ENCODE peak calls at places on chromosomes 12 and 14, in four cellular contexts. Q, A, X and D are unnamed samples.

GRCh38 chr12:118922405-118922804 is 58.9 kb upstream of the SRRM4 start:
- DNase-seq in Q (peak), A (no peak), X (no peak), D (no peak)

GRCh38 chr14:75222208-75222701 is 45.8 kb upstream of the TMED10 start:
- DNase-seq in Q (no peak), A (peak), X (no peak), D (peak)

GRCh38 chr12:109239691-109240090 is 69.4 kb downstream of the FOXN4 start:
- DNase-seq in Q (no peak), A (no peak), X (peak), D (no peak)

GRCh38 chr12:107360472-107360871 is 267.1 kb upstream of the CRY1 start:
- DNase-seq in Q (no peak), A (no peak), X (no peak), D (no peak)

GRCh38 chr14:71988954-71989353 is 56.7 kb downstream of the RGS6 start:
- DNase-seq in Q (no peak), A (no peak), X (no peak), D (no peak)

GRCh38 chr14:50599700-50600444 is 39.9 kb downstream of the ATL1 start:
- DNase-seq in Q (no peak), A (peak), X (no peak), D (no peak)

GRCh38 chr12:7907009-7907408 is 29.0 kb downstream of the SLC2A3 start:
- DNase-seq in Q (peak), A (peak), X (no peak), D (no peak)

GRCh38 chr14:23182372-23183014 is 967 bp downstream of the SLC7A8 start:
- DNase-seq in Q (peak), A (no peak), X (peak), D (peak)

GRCh38 chr12:109946505-109946904 is 46.4 kb downstream of the TCHP start:
- DNase-seq in Q (peak), A (peak), X (peak), D (no peak)

GRCh38 chr12:42237052-42237852 is 796 bp downstream of the YAF2 start:
- DNase-seq in Q (peak), A (peak), X (peak), D (peak)

GRCh38 chr12:14244876-14245669 is 120.4 kb upstream of the ATF7IP start:
- DNase-seq in Q (no peak), A (no peak), X (no peak), D (no peak)

GRCh38 chr12:26845057-26845666 is 12.2 kb upstream of the ITPR2 start:
- DNase-seq in Q (peak), A (peak), X (peak), D (no peak)

GRCh38 chr12:28645436-28645835 is 455.2 kb downstream of the CCDC91 start:
- DNase-seq in Q (no peak), A (no peak), X (no peak), D (no peak)

GRCh38 chr12:110741371-110741770 is 1.3 kb downstream of the PPP1CC start:
- DNase-seq in Q (no peak), A (no peak), X (no peak), D (no peak)

GRCh38 chr14:63986789-63987533 is 134.2 kb downstream of the SYNE2 start:
- DNase-seq in Q (no peak), A (peak), X (no peak), D (no peak)

GRCh38 chr14:64410084-64410774 is 22.1 kb downstream of the MTHFD1 start:
- DNase-seq in Q (no peak), A (peak), X (no peak), D (no peak)

GRCh38 chr14:24597403-24597802 is 12.1 kb downstream of the GZMH start:
- DNase-seq in Q (no peak), A (no peak), X (no peak), D (no peak)

GRCh38 chr12:32477714-32478113 is 78.4 kb downstream of the FGD4 start:
- DNase-seq in Q (no peak), A (no peak), X (no peak), D (no peak)

GRCh38 chr14:56874375-56874774 is 64.1 kb upstream of the OTX2 start:
- DNase-seq in Q (peak), A (no peak), X (no peak), D (no peak)

GRCh38 chr12:124321556-124322270 is 26.8 kb downstream of the RFLNA start:
- DNase-seq in Q (no peak), A (peak), X (no peak), D (no peak)

GRCh38 chr14:28767851-28768548 is 1.4 kb downstream of the FOXG1 start:
- DNase-seq in Q (peak), A (no peak), X (peak), D (no peak)

GRCh38 chr12:12671850-12672660 is 23.9 kb downstream of the GPR19 start:
- DNase-seq in Q (no peak), A (peak), X (no peak), D (no peak)

GRCh38 chr12:67676624-67677023 is 28.1 kb downstream of the DYRK2 start:
- DNase-seq in Q (no peak), A (no peak), X (no peak), D (no peak)

GRCh38 chr14:50067723-50068495 is 48.5 kb downstream of the VCPKMT start:
- DNase-seq in Q (no peak), A (peak), X (no peak), D (no peak)

GRCh38 chr14:99055019-99055418 is 217.0 kb downstream of the BCL11B start:
- DNase-seq in Q (no peak), A (no peak), X (no peak), D (no peak)

GRCh38 chr12:16281157-16281556 is 3.7 kb upstream of the SLC15A5 start:
- DNase-seq in Q (no peak), A (no peak), X (no peak), D (no peak)

GRCh38 chr12:10030446-10030845 is at the start of gene CLEC9A:
- DNase-seq in Q (no peak), A (no peak), X (no peak), D (no peak)

GRCh38 chr12:115467531-115467930 is 783.6 kb upstream of the TBX3 start:
- DNase-seq in Q (no peak), A (no peak), X (no peak), D (no peak)

GRCh38 chr14:55274144-55274543 is 2.9 kb downstream of the FBXO34 start:
- DNase-seq in Q (no peak), A (no peak), X (no peak), D (no peak)

GRCh38 chr12:126337556-126337955 is 1272.3 kb downstream of the AACS start:
- DNase-seq in Q (no peak), A (no peak), X (no peak), D (no peak)

GRCh38 chr14:51304428-51304827 is 64.4 kb downstream of the TMX1 start:
- DNase-seq in Q (no peak), A (peak), X (no peak), D (no peak)

GRCh38 chr14:105774001-105774400 is 247.6 kb downstream of the TMEM121 start:
- DNase-seq in Q (no peak), A (no peak), X (no peak), D (no peak)

GRCh38 chr14:22598896-22599244 is 770 bp downstream of the ABHD4 start:
- DNase-seq in Q (no peak), A (peak), X (no peak), D (no peak)

GRCh38 chr14:71834308-71835204 is 97.7 kb upstream of the RGS6 start:
- DNase-seq in Q (no peak), A (no peak), X (no peak), D (no peak)

GRCh38 chr14:58540693-58541092 is 97.1 kb upstream of the DACT1 start:
- DNase-seq in Q (no peak), A (no peak), X (no peak), D (no peak)

GRCh38 chr14:88346048-88346639 is 23.1 kb upstream of the KCNK10 start:
- DNase-seq in Q (no peak), A (no peak), X (no peak), D (no peak)

GRCh38 chr12:76124456-76124855 is 40.0 kb upstream of the NAP1L1 start:
- DNase-seq in Q (no peak), A (peak), X (no peak), D (no peak)

GRCh38 chr14:94769413-94770250 is at the start of gene GSC:
- DNase-seq in Q (peak), A (no peak), X (peak), D (no peak)

GRCh38 chr14:48398675-48399282 is 723.4 kb upstream of the MDGA2 start:
- DNase-seq in Q (peak), A (peak), X (no peak), D (no peak)

GRCh38 chr12:129762436-129762835 is 141.4 kb downstream of the TMEM132D start:
- DNase-seq in Q (no peak), A (no peak), X (no peak), D (no peak)

DNA sequence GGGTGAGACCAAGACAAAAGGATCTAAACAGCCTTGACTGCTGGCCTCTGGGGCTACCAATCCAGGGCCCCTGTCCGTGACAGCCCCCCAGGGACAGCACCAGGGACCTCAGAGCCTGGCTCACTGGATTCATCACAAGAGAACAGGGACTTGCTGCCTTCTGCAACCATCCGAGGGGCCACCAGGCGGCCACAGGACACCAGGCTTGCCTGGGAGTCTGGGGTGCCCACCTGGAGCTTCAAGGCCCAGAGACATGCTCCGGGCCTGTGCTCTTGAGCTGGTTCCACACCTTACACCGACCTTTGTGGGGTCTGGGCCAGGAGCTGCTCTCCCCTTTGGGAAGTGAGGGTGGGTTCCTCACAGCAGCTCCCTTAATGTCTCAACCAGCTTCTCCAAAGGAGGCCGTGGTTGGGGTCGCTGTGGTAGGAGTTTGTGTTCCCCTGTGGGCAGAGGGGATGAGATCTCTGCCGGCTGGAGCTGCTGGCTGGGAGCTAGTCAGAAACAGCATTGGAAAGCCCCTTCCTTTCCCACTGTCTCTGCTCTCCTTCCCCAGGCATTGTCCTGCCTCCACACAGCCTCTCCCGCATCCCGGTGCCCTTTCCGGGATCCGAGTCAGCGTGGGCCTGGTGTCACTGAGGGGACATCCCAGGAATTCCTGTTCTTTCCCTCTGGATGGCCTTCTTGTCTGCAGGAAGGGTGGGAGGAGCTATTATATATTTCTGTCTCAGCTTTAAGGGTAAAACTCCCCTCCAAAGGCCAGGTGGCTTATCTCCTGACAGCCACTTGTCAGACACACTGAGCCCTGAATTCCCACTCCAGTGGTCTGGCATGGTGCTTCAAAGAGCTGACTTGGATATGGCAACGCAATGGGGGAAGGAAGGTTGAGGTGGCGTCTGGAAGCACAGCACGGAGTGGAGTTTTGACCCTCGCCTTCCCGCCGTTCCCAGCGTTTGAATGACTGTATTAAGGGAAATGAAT is 5.1 kb upstream of the PAPLN start:
- DNase-seq in Q (peak), A (no peak), X (peak), D (no peak)
- TF ChIP-seq CTCF in Q (peak), A (peak), X (no peak), D (no peak)

DNA sequence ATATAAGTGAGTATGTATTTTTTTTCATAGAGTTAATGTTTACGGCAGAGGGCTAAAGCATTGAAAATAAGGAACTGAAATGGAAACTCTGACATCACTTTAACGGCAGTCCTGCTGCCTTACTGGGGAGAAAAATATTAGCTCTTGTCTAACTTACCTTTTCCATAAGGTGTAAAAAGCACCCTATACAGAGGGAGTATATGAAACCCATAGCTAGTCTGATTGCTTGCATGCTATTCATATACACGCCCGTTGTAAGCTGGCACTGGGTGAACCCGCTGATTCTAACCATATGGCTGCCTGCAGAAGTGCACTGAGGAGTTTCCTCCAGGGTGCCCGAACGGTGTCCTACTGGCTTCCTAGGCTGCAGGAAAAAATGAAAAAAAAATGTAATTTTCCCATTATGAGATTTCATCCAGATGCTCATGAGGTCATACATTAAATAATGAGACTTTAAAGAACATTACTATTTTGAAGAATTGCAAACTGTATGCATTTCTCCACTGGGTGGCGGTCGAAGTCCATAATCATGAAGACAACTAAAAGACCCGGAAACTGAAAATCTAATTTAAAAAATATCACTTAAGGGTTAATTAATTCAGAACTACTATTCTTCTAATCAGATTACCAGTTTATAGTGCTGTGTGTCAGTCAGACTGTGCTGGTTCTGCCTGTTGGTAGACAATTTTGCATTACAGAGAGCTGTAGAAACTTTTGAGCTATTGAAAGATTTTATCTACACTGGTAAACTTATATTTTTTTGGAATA is 144.7 kb downstream of the ALX1 start:
- DNase-seq in Q (peak), A (peak), X (no peak), D (no peak)
- TF ChIP-seq CTCF in Q (peak), A (peak), X (no peak), D (no peak)

DNA sequence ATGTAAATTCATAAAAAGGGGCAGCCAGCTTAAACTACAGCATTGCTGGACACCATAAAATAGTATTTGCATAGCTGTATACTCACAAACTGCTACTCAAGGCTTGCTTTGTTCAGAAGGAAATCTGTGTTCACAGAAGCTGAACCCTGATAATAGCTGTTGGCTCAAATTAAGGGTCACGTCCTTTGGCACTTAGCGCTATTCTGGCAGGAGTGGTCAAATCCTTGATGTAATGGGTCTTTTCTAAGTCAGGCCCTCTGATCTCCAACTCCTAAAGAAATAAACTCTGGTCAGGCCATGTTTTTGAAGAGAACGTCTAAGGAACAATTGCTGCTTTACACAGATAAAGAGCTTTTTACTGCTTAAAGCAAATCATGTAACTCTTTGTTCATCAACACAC is 12.8 kb upstream of the PSMA6 start:
- DNase-seq in Q (no peak), A (no peak), X (no peak), D (no peak)
- TF ChIP-seq CTCF in Q (no peak), A (no peak), X (no peak), D (no peak)

DNA sequence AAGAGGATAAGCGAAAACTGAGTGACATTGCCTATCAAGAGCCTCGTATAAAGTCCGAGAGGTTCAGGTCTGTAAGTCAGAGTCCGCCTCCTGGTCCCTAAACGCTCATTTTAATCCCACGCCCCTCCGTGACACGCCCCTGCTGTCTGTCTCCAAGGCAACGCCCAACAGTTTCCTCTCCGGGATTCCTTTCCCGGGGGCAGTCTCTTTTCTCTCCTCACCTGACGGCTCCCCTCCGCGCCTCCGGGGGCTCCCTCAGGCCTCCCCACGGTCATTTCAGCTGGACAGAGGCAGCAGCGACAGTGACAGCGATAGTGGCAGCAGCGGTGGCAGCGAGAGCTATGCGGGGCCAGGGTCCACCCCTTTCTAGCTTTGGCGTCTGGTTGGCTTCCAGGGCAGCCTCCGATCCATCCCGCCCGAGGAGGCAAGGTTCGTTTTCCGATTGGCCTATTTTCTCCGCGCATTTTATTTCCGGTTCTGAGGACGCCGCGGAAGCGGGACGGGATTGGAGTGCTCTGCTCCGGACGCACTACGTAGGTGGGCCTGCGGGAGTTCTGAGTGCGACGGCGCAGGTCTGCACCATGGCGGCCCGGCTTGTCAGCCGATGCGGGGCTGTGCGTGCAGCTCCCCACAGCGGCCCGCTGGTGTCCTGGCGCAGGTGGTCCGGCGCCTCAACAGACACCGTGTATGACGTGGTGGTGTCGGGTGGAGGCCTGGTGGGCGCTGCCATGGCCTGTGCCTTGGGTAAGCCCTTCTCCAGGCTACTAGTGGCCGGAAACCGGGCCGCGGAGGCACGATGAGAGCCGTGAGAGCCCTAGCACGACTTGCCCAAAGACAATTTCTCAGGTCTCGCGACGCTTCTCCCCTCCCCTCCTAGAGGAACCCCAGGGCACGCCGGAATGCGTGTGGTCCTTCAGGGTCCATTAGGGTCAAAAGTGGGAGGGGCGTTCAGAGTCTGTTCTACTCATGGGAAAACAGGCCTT is at the start of the genes COQ6 and FAM161B:
- DNase-seq in Q (peak), A (peak), X (peak), D (peak)
- TF ChIP-seq CTCF in Q (no peak), A (peak), X (peak), D (no peak)

GRCh38 chr12:30323008-30323407 is 372.7 kb downstream of the IPO8 start:
- DNase-seq in Q (no peak), A (no peak), X (no peak), D (no peak)
- TF ChIP-seq CTCF in Q (no peak), A (peak), X (no peak), D (no peak)

DNA sequence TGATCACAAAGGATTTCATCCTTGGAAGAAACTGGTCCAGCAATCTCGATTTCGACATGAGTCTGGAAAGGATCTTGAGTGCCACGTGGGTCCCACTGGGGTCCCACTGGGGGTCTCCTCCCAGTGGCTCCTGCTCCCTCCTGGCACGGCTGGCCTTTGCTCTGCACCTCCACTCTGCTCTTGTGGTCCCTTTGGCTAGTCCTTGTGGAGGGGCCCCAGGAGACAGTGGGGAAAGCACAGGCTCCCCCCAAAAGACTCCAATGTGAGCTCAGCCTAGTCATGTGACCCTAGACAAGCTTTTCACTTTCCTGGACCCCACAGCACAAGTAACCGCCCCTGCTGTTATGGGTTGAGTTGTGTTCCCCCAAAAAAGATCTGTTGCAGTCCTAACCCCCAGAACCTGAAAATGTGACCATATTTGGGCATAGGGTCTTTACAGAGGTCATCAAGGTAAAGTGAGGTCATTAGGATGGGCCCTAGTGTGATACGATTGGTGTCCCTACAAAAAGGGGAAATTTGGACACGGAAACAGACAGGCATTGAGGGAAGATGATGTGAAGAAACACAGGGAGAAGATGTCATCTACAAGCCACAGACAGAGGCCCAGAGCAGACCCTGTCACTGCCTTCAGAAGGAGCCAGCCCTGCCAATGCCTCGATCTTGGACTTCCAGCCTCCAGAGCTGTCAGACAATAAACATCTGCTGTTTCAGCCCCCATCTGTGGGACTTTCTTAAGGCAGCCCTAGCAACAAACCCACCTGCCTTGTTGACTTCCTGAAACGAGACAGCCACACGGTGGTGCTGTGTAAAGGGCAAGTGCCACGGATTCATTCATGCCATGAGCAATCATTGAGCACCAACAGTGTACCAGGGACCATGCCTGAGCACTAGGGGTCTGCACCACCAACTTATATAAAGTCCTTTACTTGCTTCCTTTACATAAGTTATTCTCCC is 23.8 kb upstream of the PPP2R5C start:
- DNase-seq in Q (no peak), A (no peak), X (no peak), D (no peak)
- TF ChIP-seq CTCF in Q (no peak), A (no peak), X (no peak), D (no peak)

GRCh38 chr12:72025524-72025923 is 86.9 kb downstream of the TPH2 start:
- DNase-seq in Q (no peak), A (no peak), X (no peak), D (no peak)
- TF ChIP-seq CTCF in Q (no peak), A (no peak), X (no peak), D (no peak)